ENCODE peak calls at places on chromosome 1, in six cellular contexts. C, M, S, K, Z and P are unnamed samples.
A peak's percentile ranks its signal among the peaks of the same experiment; 100 is the strongest.

GRCh38 chr1:234900601-234901000 is 228.0 kb downstream of the TOMM20 start:
- DNase-seq in S (no peak), K (no peak), Z (no peak), C (no peak), M (no peak), P (no peak)

GRCh38 chr1:12595839-12596821 is 21.9 kb downstream of the DHRS3 start:
- DNase-seq in C (no peak), K (peak; percentile 85), Z (peak; percentile 84), M (peak; percentile 94), S (peak; percentile 93), P (peak; percentile 95)

GRCh38 chr1:176885756-176886155 is 278.8 kb downstream of the ASTN1 start:
- DNase-seq in M (no peak), Z (no peak), S (no peak), C (no peak), K (no peak), P (no peak)

GRCh38 chr1:46465981-46466476 is 23.6 kb upstream of the DMBX1 start:
- DNase-seq in Z (no peak), M (no peak), S (no peak), K (no peak), C (no peak), P (no peak)

GRCh38 chr1:98034505-98034904 is 113.7 kb upstream of the DPYD start:
- DNase-seq in C (no peak), Z (peak; percentile 60), K (no peak), M (no peak), S (no peak), P (no peak)

GRCh38 chr1:109790735-109791494 is 27.2 kb upstream of the EPS8L3 start:
- DNase-seq in C (peak; percentile 71), M (peak; percentile 74), K (no peak), S (peak; percentile 72), Z (no peak), P (peak; percentile 79)

GRCh38 chr1:205950280-205950679 is 7.0 kb upstream of the SLC26A9 start:
- DNase-seq in K (no peak), S (no peak), M (no peak), Z (peak; percentile 90), C (no peak), P (peak; percentile 66)

GRCh38 chr1:64098856-64099606 is 104.4 kb upstream of the UBE2U start:
- DNase-seq in C (no peak), K (no peak), Z (no peak), S (no peak), M (no peak), P (no peak)

GRCh38 chr1:150259758-150260669 is 2.4 kb downstream of the CA14 start:
- DNase-seq in C (no peak), K (peak; percentile 72), Z (peak; percentile 56), S (no peak), M (peak; percentile 81), P (peak; percentile 64)

GRCh38 chr1:116586741-116587143 is 15.9 kb upstream of the CD58 start:
- DNase-seq in Z (no peak), K (no peak), C (no peak), S (no peak), M (no peak), P (no peak)

GRCh38 chr1:111596499-111596898 is 23.1 kb upstream of the RAP1A start:
- DNase-seq in Z (no peak), M (no peak), S (no peak), C (peak; percentile 49), K (no peak), P (no peak)

GRCh38 chr1:205348559-205349477 is 7.9 kb downstream of the KLHDC8A start:
- DNase-seq in Z (no peak), K (no peak), C (no peak), M (no peak), S (no peak), P (no peak)

GRCh38 chr1:6027591-6027990 is 18.1 kb upstream of the KCNAB2 start:
- DNase-seq in S (no peak), M (no peak), C (no peak), K (no peak), Z (no peak), P (no peak)

GRCh38 chr1:156119503-156120209 is 5.1 kb downstream of the LMNA start:
- DNase-seq in M (no peak), S (no peak), C (no peak), Z (peak; percentile 74), K (peak; percentile 48), P (peak; percentile 73)

GRCh38 chr1:150876111-150876434 is 326 bp downstream of the ARNT start:
- DNase-seq in K (no peak), C (no peak), S (no peak), Z (peak; percentile 45), M (no peak), P (no peak)

GRCh38 chr1:230327892-230328284 is 98.2 kb downstream of the PGBD5 start:
- DNase-seq in C (no peak), S (peak; percentile 17), K (no peak), Z (no peak), M (no peak), P (no peak)

GRCh38 chr1:24864409-24864808 is 65.7 kb downstream of the RUNX3 start:
- DNase-seq in S (no peak), M (no peak), Z (no peak), K (no peak), C (no peak), P (no peak)

GRCh38 chr1:199010933-199011332 is 372.1 kb downstream of the PTPRC start:
- DNase-seq in M (no peak), C (no peak), K (no peak), S (no peak), Z (peak; percentile 44), P (no peak)

GRCh38 chr1:205240569-205240968 is 12.8 kb downstream of the TMCC2 start:
- DNase-seq in C (no peak), S (no peak), Z (no peak), M (no peak), K (no peak), P (no peak)

GRCh38 chr1:223401873-223402789 is 8.9 kb downstream of the CCDC185 start:
- DNase-seq in C (no peak), S (no peak), Z (peak; percentile 79), M (no peak), K (no peak), P (no peak)

GRCh38 chr1:30524840-30525617 is 198.4 kb downstream of the MATN1 start:
- DNase-seq in S (no peak), K (no peak), Z (no peak), M (no peak), C (no peak), P (no peak)

GRCh38 chr1:94713472-94714141 is 106.5 kb upstream of the SLC44A3 start:
- DNase-seq in Z (peak; percentile 98), C (no peak), M (peak; percentile 91), S (peak; percentile 95), K (peak; percentile 78), P (peak; percentile 78)

GRCh38 chr1:206909167-206909882 is 12.1 kb downstream of the IL24 start:
- DNase-seq in C (peak; percentile 75), K (peak; percentile 57), S (peak; percentile 80), Z (peak; percentile 77), M (peak; percentile 91), P (peak; percentile 53)

GRCh38 chr1:30740251-30740951 is 17.0 kb upstream of the MATN1 start:
- DNase-seq in K (no peak), C (no peak), M (no peak), S (no peak), Z (no peak), P (peak; percentile 18)

GRCh38 chr1:117180571-117180970 is 30.2 kb downstream of the VTCN1 start:
- DNase-seq in S (no peak), Z (no peak), C (no peak), K (peak; percentile 17), M (no peak), P (no peak)

GRCh38 chr1:185645686-185646085 is 88.5 kb upstream of the HMCN1 start:
- DNase-seq in C (no peak), Z (no peak), M (no peak), K (no peak), S (no peak), P (no peak)

GRCh38 chr1:159469921-159470595 is 30.5 kb downstream of the OR10J1 start:
- DNase-seq in C (no peak), S (no peak), Z (no peak), M (no peak), K (no peak), P (no peak)

GRCh38 chr1:79376106-79376505 is 369.6 kb upstream of the ADGRL4 start:
- DNase-seq in Z (no peak), M (no peak), S (no peak), K (no peak), C (no peak), P (no peak)

GRCh38 chr1:183227382-183227781 is 41.3 kb downstream of the LAMC2 start:
- DNase-seq in C (no peak), K (no peak), M (no peak), S (no peak), Z (no peak), P (no peak)
- H3K4me3 ChIP-seq in C (no peak overlapping the region), K (no peak overlapping the region), M (no peak overlapping the region), S (no peak overlapping the region), Z (no peak overlapping the region), P (no peak overlapping the region)

GRCh38 chr1:62194651-62195282 is at the start of gene L1TD1:
- DNase-seq in S (no peak), C (no peak), Z (no peak), M (no peak), K (no peak), P (no peak)

GRCh38 chr1:62198781-62199125 is 4.1 kb downstream of the L1TD1 start:
- DNase-seq in K (no peak), Z (no peak), M (no peak), C (no peak), S (no peak), P (no peak)

GRCh38 chr1:62196091-62196690 is 1.5 kb downstream of the L1TD1 start:
- DNase-seq in M (no peak), S (no peak), C (no peak), Z (no peak), K (no peak), P (no peak)

GRCh38 chr1:62198069-62198780 is 3.6 kb downstream of the L1TD1 start:
- DNase-seq in M (no peak), K (no peak), S (no peak), C (no peak), Z (no peak), P (no peak)
- H3K27ac ChIP-seq in M (no peak overlapping the region), K (no peak overlapping the region), S (no peak overlapping the region), C (no peak overlapping the region), Z (no peak overlapping the region), P (no peak overlapping the region)

DNA sequence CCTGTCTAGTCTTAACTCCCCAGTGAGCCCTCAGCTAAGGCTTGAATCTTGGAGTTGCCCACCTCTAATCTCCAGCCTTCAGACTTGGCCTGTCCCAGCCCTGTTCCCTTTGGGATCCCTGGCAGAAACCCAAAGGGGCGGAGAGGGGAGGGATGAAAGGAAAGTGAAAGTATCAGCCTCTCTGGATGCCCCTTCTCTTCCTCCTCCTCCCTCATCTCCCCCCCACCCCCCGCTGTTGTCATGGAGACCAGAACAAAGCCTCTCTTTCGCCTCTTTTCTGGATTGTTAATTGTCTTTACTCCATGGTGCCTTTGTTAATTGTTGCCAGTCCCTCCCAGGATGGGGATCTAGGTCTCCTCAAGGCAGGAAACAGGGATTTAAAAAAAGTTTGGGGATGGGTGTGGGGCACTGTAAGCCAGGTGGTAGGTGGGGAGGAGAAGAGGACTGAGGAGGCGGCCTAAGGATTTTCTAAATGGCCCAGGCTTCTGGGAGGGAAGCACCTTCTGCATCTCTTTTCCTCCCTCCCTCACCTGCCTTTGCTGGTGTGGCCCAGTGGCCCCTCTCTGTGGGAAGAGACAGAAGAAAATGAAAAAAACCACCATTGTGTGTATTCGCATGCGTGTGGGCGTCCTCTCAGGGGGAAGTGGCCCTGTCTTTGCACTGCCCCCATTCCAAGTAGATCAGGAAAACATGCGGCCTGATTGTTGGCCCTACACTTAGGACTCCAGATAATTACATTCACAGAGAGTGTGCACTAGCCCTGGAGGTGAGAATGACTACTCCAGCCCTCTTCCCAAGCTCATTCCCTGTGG is 7.5 kb upstream of the SOX13 start:
- DNase-seq in S (no peak), C (no peak), M (no peak), K (peak; percentile 63), Z (no peak), P (peak; percentile 85)
- H3K4me3 ChIP-seq in S (no peak overlapping the region), C (no peak overlapping the region), M (no peak overlapping the region), K (no peak overlapping the region), Z (no peak overlapping the region), P (peak overlapping the region; percentile 8)

GRCh38 chr1:212477014-212477679 is 44.4 kb downstream of the NENF start:
- DNase-seq in M (peak; percentile 76), C (peak; percentile 71), Z (peak; percentile 75), S (peak; percentile 90), K (peak; percentile 71), P (peak; percentile 75)
- H3K27ac ChIP-seq in M (no peak overlapping the region), C (no peak overlapping the region), Z (no peak overlapping the region), S (no peak overlapping the region), K (no peak overlapping the region), P (no peak overlapping the region)